ENCODE peak calls at places on chromosome 1, in ten cellular contexts. One of them, this sample, is unnamed.

GRCh38 chr1:42952353-42953001 is 6.2 kb downstream of the SLC2A1 start:
- DNase-seq in fibroblast of mammary gland: no peak
- DNase-seq in glutamatergic neuron: no peak
- DNase-seq in ovary: no peak
- DNase-seq in dorsolateral prefrontal cortex: no peak
- DNase-seq in mucosa of descending colon: no peak
- DNase-seq in CD8-positive, alpha-beta T cell: peak
- DNase-seq in A549: peak
- DNase-seq in Caco-2: no peak
- DNase-seq in cardiac muscle cell: no peak
- DNase-seq in this sample: peak

GRCh38 chr1:65021792-65022191 is 55.4 kb upstream of the JAK1 start:
- DNase-seq in A549: no peak
- DNase-seq in glutamatergic neuron: no peak
- DNase-seq in cardiac muscle cell: no peak
- DNase-seq in Caco-2: no peak
- DNase-seq in mucosa of descending colon: no peak
- DNase-seq in fibroblast of mammary gland: no peak
- DNase-seq in dorsolateral prefrontal cortex: no peak
- DNase-seq in CD8-positive, alpha-beta T cell: no peak
- DNase-seq in ovary: no peak
- DNase-seq in this sample: no peak

GRCh38 chr1:183273300-183273699 is 87.2 kb downstream of the LAMC2 start:
- DNase-seq in dorsolateral prefrontal cortex: no peak
- DNase-seq in Caco-2: no peak
- DNase-seq in ovary: no peak
- DNase-seq in mucosa of descending colon: no peak
- DNase-seq in fibroblast of mammary gland: peak
- DNase-seq in glutamatergic neuron: no peak
- DNase-seq in cardiac muscle cell: no peak
- DNase-seq in CD8-positive, alpha-beta T cell: no peak
- DNase-seq in A549: no peak
- DNase-seq in this sample: no peak

GRCh38 chr1:43868741-43869067 is 64.9 kb upstream of the ARTN start:
- DNase-seq in A549: no peak
- DNase-seq in Caco-2: no peak
- DNase-seq in ovary: peak
- DNase-seq in fibroblast of mammary gland: peak
- DNase-seq in dorsolateral prefrontal cortex: no peak
- DNase-seq in mucosa of descending colon: peak
- DNase-seq in glutamatergic neuron: no peak
- DNase-seq in CD8-positive, alpha-beta T cell: no peak
- DNase-seq in cardiac muscle cell: peak
- DNase-seq in this sample: no peak

GRCh38 chr1:184791199-184791935 is 36.7 kb upstream of the EDEM3 start:
- DNase-seq in cardiac muscle cell: no peak
- DNase-seq in Caco-2: no peak
- DNase-seq in fibroblast of mammary gland: peak
- DNase-seq in glutamatergic neuron: no peak
- DNase-seq in mucosa of descending colon: no peak
- DNase-seq in CD8-positive, alpha-beta T cell: no peak
- DNase-seq in A549: no peak
- DNase-seq in ovary: no peak
- DNase-seq in dorsolateral prefrontal cortex: no peak
- DNase-seq in this sample: no peak

GRCh38 chr1:153790996-153791855 is 16.0 kb downstream of the SLC27A3 start:
- DNase-seq in CD8-positive, alpha-beta T cell: no peak
- DNase-seq in A549: no peak
- DNase-seq in dorsolateral prefrontal cortex: no peak
- DNase-seq in Caco-2: no peak
- DNase-seq in fibroblast of mammary gland: peak
- DNase-seq in ovary: no peak
- DNase-seq in mucosa of descending colon: no peak
- DNase-seq in glutamatergic neuron: no peak
- DNase-seq in cardiac muscle cell: no peak
- DNase-seq in this sample: peak

GRCh38 chr1:224767031-224767430 is 150.9 kb downstream of the CNIH3 start:
- DNase-seq in glutamatergic neuron: no peak
- DNase-seq in dorsolateral prefrontal cortex: peak
- DNase-seq in mucosa of descending colon: no peak
- DNase-seq in ovary: no peak
- DNase-seq in fibroblast of mammary gland: no peak
- DNase-seq in cardiac muscle cell: no peak
- DNase-seq in A549: no peak
- DNase-seq in CD8-positive, alpha-beta T cell: no peak
- DNase-seq in Caco-2: no peak
- DNase-seq in this sample: no peak

GRCh38 chr1:107450899-107451664 is 310.2 kb downstream of the NTNG1 start:
- DNase-seq in glutamatergic neuron: no peak
- DNase-seq in Caco-2: no peak
- DNase-seq in A549: no peak
- DNase-seq in ovary: no peak
- DNase-seq in CD8-positive, alpha-beta T cell: no peak
- DNase-seq in dorsolateral prefrontal cortex: no peak
- DNase-seq in cardiac muscle cell: no peak
- DNase-seq in fibroblast of mammary gland: no peak
- DNase-seq in mucosa of descending colon: no peak
- DNase-seq in this sample: peak

GRCh38 chr1:246527402-246528088 is 20.5 kb upstream of the SMYD3 start:
- DNase-seq in CD8-positive, alpha-beta T cell: no peak
- DNase-seq in Caco-2: no peak
- DNase-seq in A549: no peak
- DNase-seq in glutamatergic neuron: no peak
- DNase-seq in cardiac muscle cell: no peak
- DNase-seq in fibroblast of mammary gland: no peak
- DNase-seq in dorsolateral prefrontal cortex: no peak
- DNase-seq in mucosa of descending colon: no peak
- DNase-seq in ovary: no peak
- DNase-seq in this sample: no peak

GRCh38 chr1:111754964-111755320 is 759 bp upstream of the DDX20 start:
- DNase-seq in ovary: peak
- DNase-seq in mucosa of descending colon: peak
- DNase-seq in CD8-positive, alpha-beta T cell: peak
- DNase-seq in dorsolateral prefrontal cortex: no peak
- DNase-seq in cardiac muscle cell: peak
- DNase-seq in fibroblast of mammary gland: peak
- DNase-seq in Caco-2: no peak
- DNase-seq in A549: peak
- DNase-seq in glutamatergic neuron: peak
- DNase-seq in this sample: peak

GRCh38 chr1:226549937-226550670 is 1.5 kb downstream of the STUM start:
- DNase-seq in fibroblast of mammary gland: peak
- DNase-seq in ovary: peak
- DNase-seq in CD8-positive, alpha-beta T cell: peak
- DNase-seq in Caco-2: no peak
- DNase-seq in cardiac muscle cell: no peak
- DNase-seq in dorsolateral prefrontal cortex: no peak
- DNase-seq in glutamatergic neuron: peak
- DNase-seq in mucosa of descending colon: peak
- DNase-seq in A549: no peak
- DNase-seq in this sample: peak

GRCh38 chr1:44212355-44213221 is 683 bp upstream of the DMAP1 start:
- DNase-seq in fibroblast of mammary gland: no peak
- DNase-seq in mucosa of descending colon: no peak
- DNase-seq in CD8-positive, alpha-beta T cell: peak
- DNase-seq in Caco-2: no peak
- DNase-seq in dorsolateral prefrontal cortex: no peak
- DNase-seq in A549: no peak
- DNase-seq in cardiac muscle cell: no peak
- DNase-seq in ovary: no peak
- DNase-seq in glutamatergic neuron: no peak
- DNase-seq in this sample: no peak

DNA sequence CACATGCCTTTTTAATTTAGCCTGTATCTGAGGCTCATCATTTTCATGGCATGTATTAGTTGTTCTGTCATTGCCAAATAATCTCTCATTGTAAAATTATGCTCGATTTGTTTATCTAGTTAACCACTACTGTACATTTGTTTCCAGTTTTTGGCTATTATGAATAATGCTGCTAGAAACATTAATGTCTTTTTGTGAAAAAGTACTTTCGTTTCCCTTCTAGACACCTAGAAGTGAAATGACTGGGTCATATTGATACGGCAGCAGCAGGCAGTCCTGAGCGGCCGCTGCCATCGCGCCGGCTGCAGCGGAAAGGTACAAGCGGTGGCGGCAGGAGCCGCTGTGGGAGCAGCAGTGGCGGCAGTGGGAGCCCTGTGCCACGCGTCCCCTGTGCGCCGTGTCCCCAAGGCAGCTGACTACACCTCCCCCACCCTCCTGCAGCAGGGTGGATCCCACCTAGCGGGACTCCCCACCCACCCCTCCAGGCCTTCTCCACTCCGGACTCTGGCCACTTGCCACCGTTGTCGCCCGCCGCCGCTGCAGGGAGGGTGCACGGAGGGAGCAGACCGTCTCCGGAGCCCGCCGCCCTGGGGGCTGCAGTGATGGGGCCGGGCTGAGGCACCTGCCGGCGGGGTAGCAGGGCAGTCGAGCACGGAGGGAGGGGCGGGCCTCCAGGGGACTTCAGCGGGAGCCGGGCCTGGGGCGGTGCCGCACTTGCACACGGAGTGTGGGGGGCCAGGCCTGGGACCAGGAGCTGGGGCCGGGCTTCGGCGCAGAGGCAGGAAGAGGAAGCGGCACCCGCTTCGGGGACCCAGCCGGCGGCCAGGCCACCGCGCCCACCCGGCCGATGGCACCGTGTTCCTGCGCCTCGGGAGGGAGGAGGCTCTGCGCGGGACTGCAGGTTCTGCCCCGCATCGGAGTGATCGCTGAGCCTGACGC is 66.8 kb upstream of the RGS7 start:
- DNase-seq in CD8-positive, alpha-beta T cell: no peak
- DNase-seq in mucosa of descending colon: peak
- DNase-seq in ovary: no peak
- DNase-seq in fibroblast of mammary gland: peak
- DNase-seq in cardiac muscle cell: peak
- DNase-seq in Caco-2: peak
- DNase-seq in glutamatergic neuron: peak
- DNase-seq in dorsolateral prefrontal cortex: peak
- DNase-seq in A549: no peak
- DNase-seq in this sample: peak
- TF ChIP-seq CTCF in CD8-positive, alpha-beta T cell: no peak
- TF ChIP-seq CTCF in mucosa of descending colon: no peak
- TF ChIP-seq CTCF in ovary: no peak
- TF ChIP-seq CTCF in fibroblast of mammary gland: no peak
- TF ChIP-seq CTCF in cardiac muscle cell: peak
- TF ChIP-seq CTCF in Caco-2: no peak
- TF ChIP-seq CTCF in glutamatergic neuron: no peak
- TF ChIP-seq CTCF in dorsolateral prefrontal cortex: no peak
- TF ChIP-seq CTCF in A549: no peak
- TF ChIP-seq CTCF in this sample: no peak

DNA sequence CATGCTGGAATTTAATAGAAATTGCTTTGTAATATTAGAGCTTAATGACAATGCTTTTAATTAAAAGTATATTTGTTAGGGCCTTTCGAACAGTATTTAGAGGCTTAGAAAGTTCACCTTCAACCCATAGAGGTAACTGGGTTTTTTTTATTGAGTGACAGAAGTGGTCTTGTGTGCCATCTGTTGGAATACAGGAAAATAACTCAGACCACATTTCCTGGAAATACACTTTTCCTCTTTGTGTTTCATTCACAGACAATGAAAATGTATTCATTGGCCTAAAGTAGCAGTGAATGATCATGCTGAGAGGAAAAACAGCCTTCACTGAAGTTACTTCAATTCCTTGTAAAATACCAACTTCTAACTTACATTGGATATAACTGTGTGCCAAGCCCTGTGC is 83.6 kb upstream of the L1TD1 start:
- DNase-seq in Caco-2: no peak
- DNase-seq in CD8-positive, alpha-beta T cell: no peak
- DNase-seq in A549: no peak
- DNase-seq in glutamatergic neuron: no peak
- DNase-seq in fibroblast of mammary gland: no peak
- DNase-seq in ovary: no peak
- DNase-seq in dorsolateral prefrontal cortex: no peak
- DNase-seq in cardiac muscle cell: no peak
- DNase-seq in mucosa of descending colon: no peak
- DNase-seq in this sample: no peak
- TF ChIP-seq CTCF in Caco-2: no peak
- TF ChIP-seq CTCF in CD8-positive, alpha-beta T cell: no peak
- TF ChIP-seq CTCF in A549: peak
- TF ChIP-seq CTCF in glutamatergic neuron: no peak
- TF ChIP-seq CTCF in fibroblast of mammary gland: no peak
- TF ChIP-seq CTCF in ovary: no peak
- TF ChIP-seq CTCF in dorsolateral prefrontal cortex: no peak
- TF ChIP-seq CTCF in cardiac muscle cell: no peak
- TF ChIP-seq CTCF in mucosa of descending colon: no peak
- TF ChIP-seq CTCF in this sample: no peak

GRCh38 chr1:247531937-247532336 is 4.3 kb downstream of the OR2C3 start:
- DNase-seq in fibroblast of mammary gland: no peak
- DNase-seq in Caco-2: no peak
- DNase-seq in cardiac muscle cell: no peak
- DNase-seq in mucosa of descending colon: no peak
- DNase-seq in dorsolateral prefrontal cortex: no peak
- DNase-seq in A549: peak
- DNase-seq in glutamatergic neuron: no peak
- DNase-seq in CD8-positive, alpha-beta T cell: no peak
- DNase-seq in ovary: no peak
- DNase-seq in this sample: no peak
- TF ChIP-seq CTCF in fibroblast of mammary gland: no peak
- TF ChIP-seq CTCF in Caco-2: no peak
- TF ChIP-seq CTCF in cardiac muscle cell: no peak
- TF ChIP-seq CTCF in mucosa of descending colon: no peak
- TF ChIP-seq CTCF in dorsolateral prefrontal cortex: no peak
- TF ChIP-seq CTCF in A549: no peak
- TF ChIP-seq CTCF in glutamatergic neuron: no peak
- TF ChIP-seq CTCF in CD8-positive, alpha-beta T cell: no peak
- TF ChIP-seq CTCF in ovary: no peak
- TF ChIP-seq CTCF in this sample: no peak

DNA sequence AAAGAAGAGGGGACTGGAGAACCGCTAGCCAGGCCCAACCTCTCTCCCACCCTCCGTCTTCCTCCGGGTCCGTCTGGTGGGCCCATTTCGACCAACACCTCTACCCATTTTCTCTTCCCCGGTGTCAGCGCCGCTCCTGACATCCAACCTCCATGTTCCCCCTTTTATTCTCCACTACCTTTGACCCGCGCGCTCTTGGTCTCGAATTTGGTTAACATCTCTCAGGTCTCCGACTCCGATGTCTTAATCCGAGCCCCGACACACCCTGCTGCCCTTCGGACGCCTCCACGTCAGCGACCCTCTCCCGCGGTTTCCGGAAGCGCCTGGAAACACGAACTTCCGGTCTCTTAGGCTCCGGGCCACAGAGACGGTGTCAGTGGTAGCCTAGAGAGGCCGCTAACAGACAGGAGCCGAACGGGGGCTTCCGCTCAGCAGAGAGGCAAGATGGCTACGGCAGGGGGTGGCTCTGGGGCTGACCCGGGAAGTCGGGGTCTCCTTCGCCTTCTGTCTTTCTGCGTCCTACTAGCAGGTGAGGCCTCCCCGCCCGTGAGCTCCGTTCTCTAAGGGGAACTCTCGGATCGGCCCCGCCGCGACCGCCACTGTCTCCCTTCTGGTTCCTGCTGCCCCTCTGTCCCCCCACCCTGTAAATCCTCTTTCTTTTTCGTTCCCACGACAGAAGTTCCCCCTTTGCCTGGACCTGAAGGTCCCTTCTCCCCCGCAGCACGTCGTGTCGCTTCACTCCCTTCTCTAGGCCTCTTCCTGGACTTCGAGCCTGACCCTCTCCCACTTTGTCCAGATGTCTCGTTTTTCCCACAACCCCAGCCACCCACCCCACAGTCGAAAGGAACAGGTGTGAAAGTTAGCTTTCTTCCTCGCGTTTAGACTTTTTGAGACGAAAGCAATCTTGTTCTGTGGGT is at the start of the genes COPA and NCSTN:
- DNase-seq in mucosa of descending colon: peak
- DNase-seq in dorsolateral prefrontal cortex: peak
- DNase-seq in fibroblast of mammary gland: peak
- DNase-seq in cardiac muscle cell: peak
- DNase-seq in A549: peak
- DNase-seq in Caco-2: peak
- DNase-seq in ovary: peak
- DNase-seq in CD8-positive, alpha-beta T cell: peak
- DNase-seq in glutamatergic neuron: peak
- DNase-seq in this sample: peak
- TF ChIP-seq CTCF in mucosa of descending colon: no peak
- TF ChIP-seq CTCF in dorsolateral prefrontal cortex: peak
- TF ChIP-seq CTCF in fibroblast of mammary gland: no peak
- TF ChIP-seq CTCF in cardiac muscle cell: peak
- TF ChIP-seq CTCF in A549: no peak
- TF ChIP-seq CTCF in Caco-2: no peak
- TF ChIP-seq CTCF in ovary: no peak
- TF ChIP-seq CTCF in CD8-positive, alpha-beta T cell: no peak
- TF ChIP-seq CTCF in glutamatergic neuron: no peak
- TF ChIP-seq CTCF in this sample: no peak

This sample was measured in GM10248.